ENCODE peak calls at places on chromosomes 12 and 14, in five cellular contexts. One of them, this sample, is unnamed.

GRCh38 chr12:33044447-33044846 is 147.9 kb upstream of the PKP2 start:
- DNase-seq in GM19239: no peak
- DNase-seq in GM04504: no peak
- DNase-seq in right lobe of liver: no peak
- DNase-seq in foreskin fibroblast: no peak
- DNase-seq in this sample: no peak

GRCh38 chr12:1629338-1630080 is 478 bp downstream of the WNT5B start:
- DNase-seq in right lobe of liver: no peak
- DNase-seq in GM19239: no peak
- DNase-seq in GM04504: no peak
- DNase-seq in foreskin fibroblast: peak
- DNase-seq in this sample: no peak

GRCh38 chr12:107597695-107598410 is 87.7 kb upstream of the PWP1 start:
- DNase-seq in right lobe of liver: no peak
- DNase-seq in foreskin fibroblast: no peak
- DNase-seq in GM19239: no peak
- DNase-seq in GM04504: no peak
- DNase-seq in this sample: no peak

GRCh38 chr12:46456356-46457334 is 84.1 kb upstream of the SLC38A2 start:
- DNase-seq in right lobe of liver: no peak
- DNase-seq in GM19239: no peak
- DNase-seq in GM04504: no peak
- DNase-seq in foreskin fibroblast: no peak
- DNase-seq in this sample: no peak

GRCh38 chr14:30020271-30020670 is 92.6 kb upstream of the PRKD1 start:
- DNase-seq in right lobe of liver: no peak
- DNase-seq in GM04504: no peak
- DNase-seq in foreskin fibroblast: no peak
- DNase-seq in GM19239: no peak
- DNase-seq in this sample: no peak

GRCh38 chr12:45049912-45050318 is 984 bp downstream of the DBX2 start:
- DNase-seq in GM04504: no peak
- DNase-seq in foreskin fibroblast: peak
- DNase-seq in GM19239: no peak
- DNase-seq in right lobe of liver: no peak
- DNase-seq in this sample: no peak

GRCh38 chr14:95413289-95414215 is 93.8 kb upstream of the CLMN start:
- DNase-seq in GM04504: no peak
- DNase-seq in right lobe of liver: no peak
- DNase-seq in foreskin fibroblast: peak
- DNase-seq in GM19239: no peak
- DNase-seq in this sample: no peak

GRCh38 chr14:49640540-49641417 is 5.7 kb upstream of the DNAAF2 start:
- DNase-seq in right lobe of liver: no peak
- DNase-seq in GM04504: no peak
- DNase-seq in foreskin fibroblast: no peak
- DNase-seq in GM19239: no peak
- DNase-seq in this sample: no peak

GRCh38 chr14:53365516-53366130 is 212.5 kb upstream of the DDHD1 start:
- DNase-seq in foreskin fibroblast: peak
- DNase-seq in GM19239: no peak
- DNase-seq in GM04504: no peak
- DNase-seq in right lobe of liver: no peak
- DNase-seq in this sample: no peak

GRCh38 chr14:50344831-50345563 is 32.9 kb downstream of the DMAC2L start:
- DNase-seq in right lobe of liver: no peak
- DNase-seq in foreskin fibroblast: peak
- DNase-seq in GM04504: no peak
- DNase-seq in GM19239: no peak
- DNase-seq in this sample: no peak

GRCh38 chr12:120077260-120077659 is 39.3 kb downstream of the RAB35 start:
- DNase-seq in GM04504: no peak
- DNase-seq in right lobe of liver: peak
- DNase-seq in GM19239: no peak
- DNase-seq in foreskin fibroblast: no peak
- DNase-seq in this sample: no peak

GRCh38 chr14:58298880-58299664 is 717 bp downstream of the ARID4A start:
- DNase-seq in foreskin fibroblast: peak
- DNase-seq in GM19239: no peak
- DNase-seq in right lobe of liver: peak
- DNase-seq in GM04504: no peak
- DNase-seq in this sample: no peak

GRCh38 chr12:67442347-67442841 is 173.2 kb downstream of the CAND1 start:
- DNase-seq in GM04504: no peak
- DNase-seq in right lobe of liver: no peak
- DNase-seq in GM19239: no peak
- DNase-seq in foreskin fibroblast: no peak
- DNase-seq in this sample: no peak

GRCh38 chr12:6224550-6224949 is 24.4 kb downstream of the CD9 start:
- DNase-seq in GM04504: no peak
- DNase-seq in GM19239: no peak
- DNase-seq in foreskin fibroblast: no peak
- DNase-seq in right lobe of liver: no peak
- DNase-seq in this sample: no peak

GRCh38 chr12:30970559-30971202 is 44.1 kb downstream of the TSPAN11 start:
- DNase-seq in right lobe of liver: no peak
- DNase-seq in GM19239: no peak
- DNase-seq in GM04504: no peak
- DNase-seq in foreskin fibroblast: no peak
- DNase-seq in this sample: no peak

GRCh38 chr12:3130053-3130805 is 53.0 kb downstream of the TSPAN9 start:
- DNase-seq in right lobe of liver: no peak
- DNase-seq in foreskin fibroblast: no peak
- DNase-seq in GM19239: no peak
- DNase-seq in GM04504: no peak
- DNase-seq in this sample: no peak

GRCh38 chr12:105467710-105468366 is 137.3 kb downstream of the C12orf75 start:
- DNase-seq in GM19239: no peak
- DNase-seq in foreskin fibroblast: no peak
- DNase-seq in GM04504: no peak
- DNase-seq in right lobe of liver: no peak
- DNase-seq in this sample: no peak

GRCh38 chr12:51217133-51217967 is 512 bp downstream of the POU6F1 start:
- DNase-seq in GM19239: peak
- DNase-seq in foreskin fibroblast: peak
- DNase-seq in GM04504: no peak
- DNase-seq in right lobe of liver: peak
- DNase-seq in this sample: no peak

GRCh38 chr14:101025131-101025530 is 121.6 kb upstream of the RTL1 start:
- DNase-seq in GM04504: no peak
- DNase-seq in right lobe of liver: peak
- DNase-seq in foreskin fibroblast: no peak
- DNase-seq in GM19239: no peak
- DNase-seq in this sample: no peak

GRCh38 chr12:106769546-106769945 is 4.9 kb upstream of the RIC8B start:
- DNase-seq in GM04504: no peak
- DNase-seq in GM19239: no peak
- DNase-seq in right lobe of liver: no peak
- DNase-seq in foreskin fibroblast: no peak
- DNase-seq in this sample: no peak

GRCh38 chr14:77613207-77613606 is 3.2 kb downstream of the SPTLC2 start:
- DNase-seq in foreskin fibroblast: no peak
- DNase-seq in GM04504: no peak
- DNase-seq in GM19239: no peak
- DNase-seq in right lobe of liver: no peak
- DNase-seq in this sample: no peak

GRCh38 chr12:110067531-110067930 is 19.2 kb upstream of the C12orf76 start:
- DNase-seq in GM04504: no peak
- DNase-seq in GM19239: no peak
- DNase-seq in right lobe of liver: no peak
- DNase-seq in foreskin fibroblast: no peak
- DNase-seq in this sample: no peak

GRCh38 chr12:124938066-124938465 is 23.6 kb upstream of the UBC start:
- DNase-seq in foreskin fibroblast: no peak
- DNase-seq in right lobe of liver: no peak
- DNase-seq in GM04504: no peak
- DNase-seq in GM19239: no peak
- DNase-seq in this sample: no peak

This sample was measured in HS-27A.